ENCODE peak calls at places on chromosomes 11 and 22, in five cellular contexts. C is prostate gland, E is AG09309, N is lower leg skin, R is choroid plexus epithelial cell. T is an unnamed sample.

GRCh38 chr11:101915811-101916291 is 471 bp downstream of the ANGPTL5 start:
- DNase-seq in R (peak), C (no peak), E (peak), N (no peak), T (peak)

GRCh38 chr11:29518389-29519174 is 498.2 kb downstream of the KCNA4 start:
- DNase-seq in N (no peak), C (no peak), R (peak), E (no peak), T (peak)

GRCh38 chr11:83317757-83318548 is 31.8 kb upstream of the CCDC90B start:
- DNase-seq in N (no peak), R (no peak), E (no peak), C (no peak), T (no peak)

GRCh38 chr11:8289426-8290047 is 25.9 kb upstream of the LMO1 start:
- DNase-seq in R (no peak), C (no peak), E (no peak), N (peak), T (no peak)

GRCh38 chr11:88709567-88709966 is 356.2 kb downstream of the GRM5 start:
- DNase-seq in C (no peak), R (no peak), N (no peak), E (no peak), T (no peak)

GRCh38 chr11:86438685-86439084 is 64.0 kb downstream of the CCDC81 start:
- DNase-seq in N (no peak), C (no peak), E (no peak), R (peak), T (peak)

GRCh38 chr11:13552784-13553183 is 57.0 kb upstream of the PTH start:
- DNase-seq in C (no peak), N (no peak), R (no peak), E (no peak), T (no peak)

GRCh38 chr11:14458377-14458776 is 41.2 kb downstream of the COPB1 start:
- DNase-seq in C (no peak), E (no peak), R (no peak), N (no peak), T (no peak)

GRCh38 chr22:48261706-48262105 is 1499.3 kb downstream of the TBC1D22A start:
- DNase-seq in N (peak), E (no peak), C (no peak), R (no peak), T (no peak)

GRCh38 chr22:49026476-49027121 is 801.1 kb downstream of the BRD1 start:
- DNase-seq in N (no peak), C (no peak), R (no peak), E (no peak), T (no peak)

GRCh38 chr11:36469063-36469462 is 41.0 kb downstream of the TRAF6 start:
- DNase-seq in E (no peak), N (no peak), R (peak), C (no peak), T (no peak)

GRCh38 chr11:134040386-134041297 is 28.2 kb upstream of the JAM3 start:
- DNase-seq in R (peak), N (no peak), E (no peak), C (no peak), T (no peak)

GRCh38 chr22:49749227-49749626 is 78.4 kb downstream of the BRD1 start:
- DNase-seq in R (no peak), N (peak), E (no peak), C (no peak), T (no peak)

GRCh38 chr11:66915866-66916265 is 42.3 kb downstream of the PC start:
- DNase-seq in E (no peak), N (no peak), R (peak), C (no peak), T (no peak)

GRCh38 chr11:17578958-17579357 is 31.9 kb downstream of the OTOG start:
- DNase-seq in C (no peak), N (peak), E (no peak), R (no peak), T (no peak)

GRCh38 chr11:94183886-94184264 is 55.2 kb downstream of the PANX1 start:
- DNase-seq in E (no peak), R (peak), N (no peak), C (peak), T (peak)

GRCh38 chr22:40638261-40638660 is 1.7 kb upstream of the MRTFA start:
- DNase-seq in C (no peak), N (no peak), R (no peak), E (no peak), T (no peak)
- H3K4me3 ChIP-seq in C (no peak), N (no peak), R (no peak), E (no peak), T (no peak)

GRCh38 chr22:37282385-37282677 is at the start of gene CYTH4:
- DNase-seq in N (peak), E (no peak), R (no peak), C (no peak), T (no peak)

GRCh38 chr22:37281646-37282384 is 493 bp upstream of the CYTH4 start:
- DNase-seq in E (no peak), R (no peak), C (no peak), N (no peak), T (no peak)

GRCh38 chr22:37284807-37285355 is 2.6 kb downstream of the CYTH4 start:
- DNase-seq in R (no peak), N (no peak), E (no peak), C (no peak), T (no peak)

GRCh38 chr22:37284126-37284806 is 2.0 kb downstream of the CYTH4 start:
- DNase-seq in C (no peak), N (no peak), R (no peak), E (no peak), T (no peak)

DNA sequence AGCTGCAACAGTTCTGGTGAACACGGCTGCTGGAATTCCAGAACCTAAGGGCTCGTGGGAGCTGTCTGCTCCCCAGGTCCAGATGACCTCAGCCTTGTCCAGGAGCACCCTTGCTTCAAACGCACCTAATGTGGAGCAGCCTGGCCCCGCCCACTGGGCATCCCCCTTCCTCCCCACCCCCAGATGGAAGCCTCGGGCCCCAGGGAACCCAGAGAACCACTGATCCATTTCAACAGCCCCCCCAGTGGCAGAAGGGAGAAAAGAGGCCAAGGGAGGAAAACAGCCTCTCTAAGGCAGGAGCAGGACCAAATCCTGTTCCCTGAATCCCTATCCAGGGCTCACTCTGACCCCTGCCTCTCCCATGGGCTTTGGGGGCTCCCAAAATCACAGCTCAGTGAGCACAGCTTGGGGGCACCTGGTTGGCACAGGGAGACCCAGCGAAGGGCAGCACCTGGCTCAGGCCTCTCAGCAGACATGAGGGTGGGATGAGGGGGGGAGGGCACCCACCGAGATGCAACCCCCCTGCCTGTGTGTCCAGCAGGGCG is 1.2 kb downstream of the CYTH4 start:
- DNase-seq in C (no peak), R (no peak), E (no peak), N (no peak), T (no peak)
- TF ChIP-seq CTCF in C (no peak), R (peak), E (peak), N (no peak), T (peak)

GRCh38 chr11:394858-395655 is 1.0 kb downstream of the PKP3 start:
- DNase-seq in N (no peak), C (no peak), R (no peak), E (no peak), T (no peak)

GRCh38 chr11:394034-394857 is at the start of gene PKP3:
- DNase-seq in C (peak), N (no peak), R (peak), E (no peak), T (peak)

GRCh38 chr11:396511-396947 is 2.5 kb downstream of the PKP3 start:
- DNase-seq in N (no peak), R (peak), E (no peak), C (no peak), T (peak)

GRCh38 chr11:396948-397548 is 3.0 kb downstream of the PKP3 start:
- DNase-seq in R (peak), C (no peak), N (no peak), E (no peak), T (peak)

GRCh38 chr11:395866-396265 is 1.9 kb downstream of the PKP3 start:
- DNase-seq in E (no peak), R (no peak), N (no peak), C (no peak), T (no peak)
- H3K4me3 ChIP-seq in E (no peak), R (no peak), N (no peak), C (no peak), T (no peak)

GRCh38 chr22:47148510-47148909 is 386.1 kb downstream of the TBC1D22A start:
- DNase-seq in R (no peak), E (no peak), N (no peak), C (no peak), T (no peak)
- TF ChIP-seq CTCF in R (no peak), E (no peak), N (no peak), C (no peak), T (no peak)

DNA sequence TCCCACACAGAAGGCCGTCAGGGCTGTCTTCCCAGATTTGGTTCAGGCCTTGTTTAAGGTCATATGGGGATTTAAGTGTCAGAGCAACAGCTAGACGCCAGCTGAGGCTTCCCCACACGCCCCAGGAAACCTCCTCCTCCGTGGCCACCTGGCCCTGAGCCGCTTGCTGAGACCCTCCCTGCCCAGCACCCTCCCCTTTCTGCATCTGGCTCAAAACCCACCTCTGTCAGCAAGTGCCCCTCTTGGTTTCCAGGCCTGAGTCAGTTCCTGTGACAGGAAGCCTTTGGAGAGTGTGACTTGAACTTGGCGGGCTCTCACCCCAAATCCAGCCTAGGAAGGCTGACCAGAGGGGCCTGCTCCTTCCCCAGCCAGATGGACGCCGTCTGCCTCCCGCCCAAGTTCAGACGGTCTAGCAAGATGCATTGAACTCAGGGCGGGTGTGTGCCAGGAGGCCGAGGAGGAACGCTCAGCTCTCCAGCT is 563 bp downstream of the FXYD2 start:
- DNase-seq in C (no peak), E (no peak), N (peak), R (peak), T (peak)
- H3K4me3 ChIP-seq in C (no peak), E (no peak), N (no peak), R (no peak), T (no peak)

GRCh38 chr22:40855960-40856512 is 403 bp downstream of the ST13 start:
- DNase-seq in C (peak), N (no peak), R (peak), E (no peak), T (peak)

GRCh38 chr22:40855104-40855959 is 1.1 kb downstream of the ST13 start:
- DNase-seq in R (peak), N (no peak), E (no peak), C (peak), T (peak)

GRCh38 chr22:40857309-40857851 is 432 bp downstream of the XPNPEP3 start:
- DNase-seq in N (no peak), R (peak), E (no peak), C (no peak), T (peak)

GRCh38 chr22:40853961-40854360 is 2.5 kb downstream of the ST13 start:
- DNase-seq in N (no peak), R (peak), E (no peak), C (no peak), T (no peak)

GRCh38 chr22:40856513-40857308 is at the start of the genes ST13 and XPNPEP3:
- DNase-seq in E (peak), C (peak), R (peak), N (peak), T (peak)
- TF ChIP-seq CTCF in E (peak), C (no peak), R (peak), N (no peak), T (peak)

DNA sequence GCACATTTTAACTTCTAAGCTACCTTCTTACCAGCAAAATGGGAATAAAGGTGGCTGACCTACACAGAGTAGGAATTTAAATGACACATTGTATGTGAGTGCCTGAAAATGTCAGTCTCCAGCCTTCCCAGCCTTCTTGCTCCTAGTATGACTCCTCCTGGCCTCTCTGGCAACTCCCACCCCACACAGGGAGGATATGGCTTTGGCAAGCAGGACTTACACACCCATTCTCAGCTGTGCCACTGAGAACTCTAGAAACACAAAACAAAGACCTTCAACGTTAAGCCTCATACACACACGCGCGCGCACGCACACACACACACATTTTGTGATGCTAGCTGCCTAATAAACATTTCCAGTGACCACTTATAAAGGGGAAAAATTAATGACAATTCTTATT is 65.8 kb downstream of the PACSIN2 start:
- DNase-seq in C (no peak), R (peak), N (peak), E (no peak), T (peak)
- H3K4me3 ChIP-seq in C (no peak), R (no peak), N (no peak), E (no peak), T (no peak)

GRCh38 chr11:124150684-124151083 is 32.5 kb upstream of the OR10D3 start:
- DNase-seq in R (no peak), E (no peak), C (no peak), N (no peak), T (no peak)

DNA sequence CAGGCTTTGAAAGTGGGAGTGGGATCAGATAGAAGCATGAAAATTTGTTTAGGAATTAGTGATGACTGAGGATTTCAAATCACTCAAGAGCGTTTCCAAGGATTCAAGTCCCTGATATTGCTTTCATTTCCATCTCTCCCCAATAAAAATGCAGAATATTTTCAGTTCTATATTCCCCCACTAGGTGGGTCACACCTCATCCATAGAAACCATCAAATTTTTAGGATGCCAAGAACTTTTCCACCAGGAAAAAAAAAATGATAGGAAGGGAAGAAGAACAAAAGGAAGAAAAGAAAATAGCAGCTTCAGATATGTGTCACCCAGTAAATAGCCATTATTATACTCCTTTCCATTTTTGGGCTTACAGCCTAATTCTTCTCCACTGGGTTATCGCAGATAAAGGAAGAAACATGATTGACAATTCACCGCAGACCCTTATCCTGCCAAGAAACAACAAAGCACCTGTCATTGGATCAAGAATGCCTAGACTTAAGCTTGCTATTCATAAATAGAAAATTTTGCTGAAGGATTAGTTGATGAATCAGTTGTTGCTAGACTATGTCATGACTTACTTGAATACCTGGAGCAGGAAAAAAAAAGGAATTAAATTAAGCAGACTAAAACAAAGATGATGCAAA is 30.3 kb upstream of the OR10D3 start:
- DNase-seq in R (no peak), E (no peak), C (no peak), N (no peak), T (no peak)
- TF ChIP-seq CTCF in R (no peak), E (no peak), C (no peak), N (no peak), T (peak)

GRCh38 chr11:120547871-120548681 is 36.5 kb downstream of the GRIK4 start:
- DNase-seq in R (peak), E (peak), C (peak), N (peak), T (peak)
- H3K4me3 ChIP-seq in R (no peak), E (no peak), C (no peak), N (no peak), T (no peak)